ENCODE peak calls at places on chromosomes 2 and 18, in eight cellular contexts. Z, S, R, W, A, G, M and F are unnamed samples.

GRCh38 chr2:48120759-48121242 is 214.5 kb upstream of the FBXO11 start:
- DNase-seq in Z (no peak), S (no peak), R (no peak), W (no peak), A (no peak), G (no peak), M (no peak), F (no peak)

GRCh38 chr2:127103243-127104165 is 3.5 kb downstream of the BIN1 start:
- DNase-seq in Z (no peak), S (no peak), R (no peak), W (no peak), A (no peak), G (no peak), M (no peak), F (no peak)

GRCh38 chr2:205060269-205060668 is 515.0 kb downstream of the PARD3B start:
- DNase-seq in Z (no peak), S (no peak), R (no peak), W (peak; percentile 49), A (peak; percentile 70), G (no peak), M (peak; percentile 55), F (peak; percentile 86)

GRCh38 chr2:33068261-33068660 is 121.5 kb downstream of the LTBP1 start:
- DNase-seq in Z (no peak), S (no peak), R (no peak), W (peak; percentile 89), A (peak; percentile 76), G (no peak), M (peak; percentile 80), F (peak; percentile 69)

GRCh38 chr2:191376981-191377629 is 131.9 kb downstream of the MYO1B start:
- DNase-seq in Z (no peak), S (no peak), R (peak; percentile 49), W (peak; percentile 93), A (peak; percentile 88), G (peak; percentile 73), M (peak; percentile 94), F (peak; percentile 89)

GRCh38 chr18:58391113-58391892 is 237.6 kb downstream of the ALPK2 start:
- DNase-seq in Z (no peak), S (no peak), R (no peak), W (no peak), A (no peak), G (no peak), M (no peak), F (no peak)

GRCh38 chr2:234500394-234501006 is 3.6 kb upstream of the ARL4C start:
- DNase-seq in Z (peak; percentile 21), S (peak; percentile 76), R (no peak), W (peak; percentile 64), A (peak; percentile 72), G (no peak), M (peak; percentile 72), F (peak; percentile 48)

GRCh38 chr2:174180165-174180724 is 68.1 kb downstream of the OLA1 start:
- DNase-seq in Z (no peak), S (no peak), R (no peak), W (peak; percentile 21), A (no peak), G (no peak), M (no peak), F (peak; percentile 28)

GRCh38 chr2:9735335-9735734 is 104.5 kb upstream of the YWHAQ start:
- DNase-seq in Z (no peak), S (peak; percentile 27), R (no peak), W (no peak), A (no peak), G (no peak), M (no peak), F (no peak)

GRCh38 chr2:166384774-166385173 is 9.0 kb upstream of the SCN9A start:
- DNase-seq in Z (no peak), S (no peak), R (no peak), W (peak; percentile 51), A (peak; percentile 46), G (no peak), M (no peak), F (peak; percentile 45)

GRCh38 chr2:177551989-177552413 is 159.4 kb downstream of the AGPS start:
- DNase-seq in Z (no peak), S (no peak), R (peak; percentile 49), W (peak; percentile 17), A (no peak), G (peak; percentile 34), M (no peak), F (no peak)

GRCh38 chr2:60439219-60439974 is 114.1 kb downstream of the BCL11A start:
- DNase-seq in Z (peak; percentile 21), S (no peak), R (no peak), W (no peak), A (no peak), G (no peak), M (peak; percentile 11), F (no peak)

GRCh38 chr18:53193870-53194269 is 853.9 kb downstream of the DCC start:
- DNase-seq in Z (no peak), S (no peak), R (no peak), W (no peak), A (no peak), G (no peak), M (no peak), F (no peak)

GRCh38 chr2:238203973-238204683 is 633 bp upstream of the ILKAP start:
- DNase-seq in Z (no peak), S (no peak), R (no peak), W (no peak), A (no peak), G (no peak), M (no peak), F (no peak)

GRCh38 chr2:237687666-237688065 is 60.3 kb downstream of the LRRFIP1 start:
- DNase-seq in Z (no peak), S (peak; percentile 86), R (no peak), W (peak; percentile 100), A (peak; percentile 98), G (peak; percentile 95), M (peak; percentile 99), F (peak; percentile 100)

GRCh38 chr2:40177366-40177765 is 274.5 kb downstream of the SLC8A1 start:
- DNase-seq in Z (no peak), S (no peak), R (no peak), W (no peak), A (no peak), G (no peak), M (no peak), F (no peak)

GRCh38 chr2:159506179-159506578 is 110.2 kb downstream of the BAZ2B start:
- DNase-seq in Z (no peak), S (no peak), R (no peak), W (no peak), A (no peak), G (no peak), M (no peak), F (no peak)

GRCh38 chr2:152067823-152068222 is 31.0 kb downstream of the CACNB4 start:
- DNase-seq in Z (no peak), S (no peak), R (no peak), W (peak; percentile 10), A (no peak), G (no peak), M (no peak), F (no peak)

GRCh38 chr2:219060821-219061791 is at the start of gene IHH:
- DNase-seq in Z (peak; percentile 37), S (no peak), R (no peak), W (no peak), A (no peak), G (no peak), M (no peak), F (no peak)

GRCh38 chr2:105373344-105373781 is 25.5 kb downstream of the FHL2 start:
- DNase-seq in Z (no peak), S (no peak), R (no peak), W (no peak), A (no peak), G (peak; percentile 70), M (no peak), F (no peak)

GRCh38 chr2:221002101-221002500 is 570.0 kb downstream of the EPHA4 start:
- DNase-seq in Z (no peak), S (no peak), R (no peak), W (no peak), A (no peak), G (no peak), M (no peak), F (no peak)

GRCh38 chr2:71974846-71975245 is 172.8 kb downstream of the CYP26B1 start:
- DNase-seq in Z (no peak), S (no peak), R (no peak), W (peak; percentile 50), A (no peak), G (no peak), M (no peak), F (peak; percentile 11)

GRCh38 chr2:126797622-126798275 is 100.9 kb upstream of the TEX51 start:
- DNase-seq in Z (no peak), S (no peak), R (no peak), W (no peak), A (no peak), G (no peak), M (no peak), F (no peak)

GRCh38 chr2:11160256-11160655 is 5.0 kb downstream of the SLC66A3 start:
- DNase-seq in Z (no peak), S (no peak), R (no peak), W (no peak), A (no peak), G (no peak), M (no peak), F (no peak)

GRCh38 chr2:10892316-10892715 is 19.4 kb upstream of the KCNF1 start:
- DNase-seq in Z (no peak), S (no peak), R (no peak), W (no peak), A (no peak), G (no peak), M (no peak), F (no peak)

GRCh38 chr2:233446616-233447305 is 92.5 kb downstream of the DGKD start:
- DNase-seq in Z (no peak), S (no peak), R (no peak), W (no peak), A (no peak), G (peak; percentile 15), M (no peak), F (no peak)

GRCh38 chr18:23422751-23423418 is 30.2 kb upstream of the RIOK3 start:
- DNase-seq in Z (no peak), S (no peak), R (no peak), W (peak; percentile 57), A (no peak), G (no peak), M (peak; percentile 35), F (peak; percentile 65)

GRCh38 chr2:240663791-240664190 is 18.9 kb downstream of the AQP12B start:
- DNase-seq in Z (no peak), S (no peak), R (no peak), W (no peak), A (no peak), G (no peak), M (no peak), F (no peak)
- TF ChIP-seq CTCF in Z (peak; percentile 9), S (no peak), R (no peak), W (peak; percentile 3), A (peak; percentile 13), G (no peak), M (peak; percentile 34), F (peak; percentile 33)

GRCh38 chr2:118677546-118677945 is 169.9 kb downstream of the EN1 start:
- DNase-seq in Z (no peak), S (no peak), R (no peak), W (no peak), A (no peak), G (no peak), M (no peak), F (no peak)
- TF ChIP-seq CTCF in Z (no peak), S (no peak), R (no peak), W (no peak), A (no peak), G (no peak), M (no peak), F (no peak)

GRCh38 chr2:8525582-8526402 is 156.1 kb upstream of the ID2 start:
- DNase-seq in Z (peak; percentile 33), S (no peak), R (no peak), W (peak; percentile 26), A (peak; percentile 31), G (no peak), M (peak; percentile 16), F (no peak)
- TF ChIP-seq CTCF in Z (peak; percentile 32), S (no peak), R (no peak), W (no peak), A (no peak), G (no peak), M (peak; percentile 19), F (no peak)

GRCh38 chr2:196914867-196915465 is 11.5 kb downstream of the PGAP1 start:
- DNase-seq in Z (no peak), S (peak; percentile 17), R (no peak), W (no peak), A (no peak), G (no peak), M (no peak), F (no peak)
- TF ChIP-seq CTCF in Z (no peak), S (no peak), R (no peak), W (no peak), A (no peak), G (no peak), M (no peak), F (no peak)